ENCODE peak calls at places on chromosomes 7 and 10, in six cellular contexts. One of them, this sample, is unnamed.

GRCh38 chr10:3123571-3124411 is 48.8 kb downstream of the PITRM1 start:
- DNase-seq in body of pancreas: no peak
- DNase-seq in fibroblast of mammary gland: no peak
- DNase-seq in A549: no peak
- DNase-seq in spleen: no peak
- DNase-seq in IMR-90: no peak
- DNase-seq in this sample: no peak

GRCh38 chr7:155578016-155578415 is 31.7 kb upstream of the CNPY1 start:
- DNase-seq in IMR-90: no peak
- DNase-seq in spleen: peak
- DNase-seq in fibroblast of mammary gland: no peak
- DNase-seq in body of pancreas: no peak
- DNase-seq in A549: no peak
- DNase-seq in this sample: no peak

GRCh38 chr7:125563964-125564529 is 634.4 kb upstream of the POT1 start:
- DNase-seq in spleen: peak
- DNase-seq in A549: no peak
- DNase-seq in body of pancreas: no peak
- DNase-seq in IMR-90: no peak
- DNase-seq in fibroblast of mammary gland: no peak
- DNase-seq in this sample: no peak

GRCh38 chr7:2819954-2820397 is 24.1 kb downstream of the GNA12 start:
- DNase-seq in A549: no peak
- DNase-seq in body of pancreas: no peak
- DNase-seq in fibroblast of mammary gland: no peak
- DNase-seq in spleen: no peak
- DNase-seq in IMR-90: no peak
- DNase-seq in this sample: no peak

GRCh38 chr10:43399911-43400310 is 9.1 kb downstream of the HNRNPF start:
- DNase-seq in IMR-90: no peak
- DNase-seq in body of pancreas: no peak
- DNase-seq in A549: no peak
- DNase-seq in fibroblast of mammary gland: no peak
- DNase-seq in spleen: no peak
- DNase-seq in this sample: no peak

GRCh38 chr7:16365952-16366351 is 55.4 kb downstream of the CRPPA start:
- DNase-seq in spleen: no peak
- DNase-seq in body of pancreas: no peak
- DNase-seq in fibroblast of mammary gland: no peak
- DNase-seq in IMR-90: no peak
- DNase-seq in A549: no peak
- DNase-seq in this sample: no peak

GRCh38 chr7:120272896-120273475 is at the start of gene KCND2:
- DNase-seq in body of pancreas: no peak
- DNase-seq in IMR-90: no peak
- DNase-seq in fibroblast of mammary gland: peak
- DNase-seq in A549: no peak
- DNase-seq in spleen: no peak
- DNase-seq in this sample: peak

GRCh38 chr10:72315611-72316385 is 38.9 kb downstream of the DNAJB12 start:
- DNase-seq in IMR-90: peak
- DNase-seq in spleen: peak
- DNase-seq in fibroblast of mammary gland: peak
- DNase-seq in body of pancreas: peak
- DNase-seq in A549: peak
- DNase-seq in this sample: peak

GRCh38 chr7:18396953-18397352 is 98.6 kb upstream of the HDAC9 start:
- DNase-seq in fibroblast of mammary gland: no peak
- DNase-seq in IMR-90: no peak
- DNase-seq in A549: no peak
- DNase-seq in body of pancreas: no peak
- DNase-seq in spleen: no peak
- DNase-seq in this sample: no peak

GRCh38 chr7:30702200-30702599 is 19.9 kb upstream of the CRHR2 start:
- DNase-seq in A549: no peak
- DNase-seq in body of pancreas: no peak
- DNase-seq in IMR-90: no peak
- DNase-seq in fibroblast of mammary gland: peak
- DNase-seq in spleen: peak
- DNase-seq in this sample: no peak
- TF ChIP-seq CTCF in A549: no peak
- TF ChIP-seq CTCF in body of pancreas: no peak
- TF ChIP-seq CTCF in IMR-90: no peak
- TF ChIP-seq CTCF in fibroblast of mammary gland: peak
- TF ChIP-seq CTCF in spleen: peak
- TF ChIP-seq CTCF in this sample: no peak

GRCh38 chr10:82221750-82222149 is 346.8 kb downstream of the NRG3 start:
- DNase-seq in spleen: no peak
- DNase-seq in A549: no peak
- DNase-seq in body of pancreas: peak
- DNase-seq in fibroblast of mammary gland: peak
- DNase-seq in IMR-90: no peak
- DNase-seq in this sample: no peak
- TF ChIP-seq CTCF in spleen: no peak
- TF ChIP-seq CTCF in A549: no peak
- TF ChIP-seq CTCF in body of pancreas: peak
- TF ChIP-seq CTCF in fibroblast of mammary gland: no peak
- TF ChIP-seq CTCF in IMR-90: no peak
- TF ChIP-seq CTCF in this sample: no peak

GRCh38 chr7:30469303-30469702 is 9.3 kb downstream of the NOD1 start:
- DNase-seq in body of pancreas: peak
- DNase-seq in spleen: peak
- DNase-seq in A549: peak
- DNase-seq in fibroblast of mammary gland: peak
- DNase-seq in IMR-90: peak
- DNase-seq in this sample: peak
- TF ChIP-seq CTCF in body of pancreas: peak
- TF ChIP-seq CTCF in spleen: peak
- TF ChIP-seq CTCF in A549: peak
- TF ChIP-seq CTCF in fibroblast of mammary gland: peak
- TF ChIP-seq CTCF in IMR-90: peak
- TF ChIP-seq CTCF in this sample: peak

GRCh38 chr10:122164028-122164601 is 107.0 kb upstream of the BTBD16 start:
- DNase-seq in body of pancreas: peak
- DNase-seq in spleen: no peak
- DNase-seq in A549: no peak
- DNase-seq in fibroblast of mammary gland: no peak
- DNase-seq in IMR-90: no peak
- DNase-seq in this sample: no peak
- TF ChIP-seq CTCF in body of pancreas: no peak
- TF ChIP-seq CTCF in spleen: no peak
- TF ChIP-seq CTCF in A549: no peak
- TF ChIP-seq CTCF in fibroblast of mammary gland: no peak
- TF ChIP-seq CTCF in IMR-90: no peak
- TF ChIP-seq CTCF in this sample: no peak

DNA sequence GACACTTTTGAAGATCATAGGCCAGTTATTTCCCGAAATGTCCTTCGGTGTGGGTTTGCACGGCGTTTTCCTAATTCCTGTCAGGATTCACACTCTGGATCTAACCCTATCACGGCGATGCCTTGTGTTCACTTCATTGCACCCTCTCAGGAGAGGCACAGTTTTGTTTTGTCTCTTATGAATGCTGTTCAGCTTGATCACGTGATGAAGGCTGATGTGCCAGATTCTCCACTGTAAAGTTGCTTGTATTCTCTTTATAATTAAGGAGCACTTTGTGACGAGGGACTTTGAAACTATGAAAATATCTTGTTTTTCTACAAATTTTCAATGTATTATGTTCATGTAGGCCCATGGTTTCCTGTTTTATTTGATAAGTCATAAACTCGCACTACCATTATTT is 568.1 kb downstream of the ACTR3B start:
- DNase-seq in A549: no peak
- DNase-seq in body of pancreas: no peak
- DNase-seq in IMR-90: no peak
- DNase-seq in fibroblast of mammary gland: no peak
- DNase-seq in spleen: no peak
- DNase-seq in this sample: no peak
- TF ChIP-seq CTCF in A549: no peak
- TF ChIP-seq CTCF in body of pancreas: no peak
- TF ChIP-seq CTCF in IMR-90: no peak
- TF ChIP-seq CTCF in fibroblast of mammary gland: no peak
- TF ChIP-seq CTCF in spleen: no peak
- TF ChIP-seq CTCF in this sample: no peak

GRCh38 chr10:1244493-1244892 is 188.3 kb downstream of the WDR37 start:
- DNase-seq in body of pancreas: no peak
- DNase-seq in spleen: no peak
- DNase-seq in IMR-90: no peak
- DNase-seq in fibroblast of mammary gland: no peak
- DNase-seq in A549: no peak
- DNase-seq in this sample: no peak

GRCh38 chr10:1241322-1241890 is 185.2 kb downstream of the WDR37 start:
- DNase-seq in A549: no peak
- DNase-seq in body of pancreas: no peak
- DNase-seq in IMR-90: no peak
- DNase-seq in spleen: peak
- DNase-seq in fibroblast of mammary gland: no peak
- DNase-seq in this sample: no peak

GRCh38 chr10:1241973-1242935 is 186.1 kb downstream of the WDR37 start:
- DNase-seq in A549: no peak
- DNase-seq in IMR-90: no peak
- DNase-seq in spleen: peak
- DNase-seq in body of pancreas: no peak
- DNase-seq in fibroblast of mammary gland: no peak
- DNase-seq in this sample: no peak

GRCh38 chr10:1242975-1243374 is 186.8 kb downstream of the WDR37 start:
- DNase-seq in IMR-90: no peak
- DNase-seq in spleen: peak
- DNase-seq in A549: no peak
- DNase-seq in body of pancreas: no peak
- DNase-seq in fibroblast of mammary gland: no peak
- DNase-seq in this sample: no peak

GRCh38 chr10:1243486-1244182 is 187.4 kb downstream of the WDR37 start:
- DNase-seq in A549: no peak
- DNase-seq in fibroblast of mammary gland: no peak
- DNase-seq in body of pancreas: no peak
- DNase-seq in spleen: peak
- DNase-seq in IMR-90: no peak
- DNase-seq in this sample: no peak
- TF ChIP-seq CTCF in A549: no peak
- TF ChIP-seq CTCF in fibroblast of mammary gland: no peak
- TF ChIP-seq CTCF in body of pancreas: no peak
- TF ChIP-seq CTCF in spleen: no peak
- TF ChIP-seq CTCF in IMR-90: no peak
- TF ChIP-seq CTCF in this sample: no peak

DNA sequence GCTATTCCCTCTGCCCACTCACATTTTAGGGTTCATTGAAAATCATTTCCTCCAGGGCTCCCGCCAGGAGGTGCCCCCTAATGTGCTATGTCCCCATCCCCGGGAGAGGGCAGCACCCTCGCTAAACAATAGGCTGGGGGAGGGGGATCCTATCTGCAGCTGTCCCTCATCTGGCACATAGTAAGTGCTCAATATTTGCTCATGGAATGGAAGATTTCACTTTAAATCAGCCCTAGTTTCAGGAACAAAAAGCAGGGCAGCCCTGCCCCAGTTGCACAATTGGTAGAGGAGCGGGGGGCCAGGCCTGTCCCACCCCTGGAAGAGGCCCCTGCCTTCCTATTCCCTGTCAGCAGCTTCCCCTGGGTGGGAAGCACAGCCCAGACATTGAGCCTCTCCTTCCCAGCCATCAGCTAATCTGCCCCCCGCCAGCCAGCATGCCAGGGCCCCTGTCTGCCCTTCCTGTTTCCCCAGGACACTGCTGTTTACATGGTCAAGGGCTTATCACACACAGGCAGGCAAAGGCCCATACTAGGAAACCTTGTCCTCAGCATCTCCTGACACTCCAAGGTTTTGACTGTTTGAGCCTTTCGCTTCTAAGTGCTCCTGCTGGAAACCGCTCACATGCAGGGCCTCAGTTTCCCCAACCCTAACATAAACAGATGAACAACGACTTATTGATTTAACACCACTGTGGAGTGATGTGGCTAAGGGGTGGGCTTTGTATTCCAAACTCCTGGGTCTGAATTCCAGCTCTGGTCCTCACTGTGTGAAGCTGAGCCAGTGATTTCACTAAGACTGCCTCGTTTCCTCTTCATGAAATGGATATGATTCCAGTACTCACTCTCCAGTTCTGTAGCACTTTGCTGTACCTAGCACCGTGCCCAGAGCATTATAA is 130.7 kb upstream of the ZMIZ1 start:
- DNase-seq in body of pancreas: no peak
- DNase-seq in A549: no peak
- DNase-seq in IMR-90: no peak
- DNase-seq in spleen: peak
- DNase-seq in fibroblast of mammary gland: no peak
- DNase-seq in this sample: peak
- TF ChIP-seq CTCF in body of pancreas: no peak
- TF ChIP-seq CTCF in A549: peak
- TF ChIP-seq CTCF in IMR-90: no peak
- TF ChIP-seq CTCF in spleen: peak
- TF ChIP-seq CTCF in fibroblast of mammary gland: no peak
- TF ChIP-seq CTCF in this sample: no peak

This sample was measured in Calu3.